ENCODE peak calls at places on chromosome 11, in eight cellular contexts. P is left ventricle myocardium inferior, Y is WERI-Rb-1, J is Peyer's patch, S is left cardiac atrium, B is HS-5, M is upper lobe of left lung, I is WTC11. L is an unnamed sample.

GRCh38 chr11:119414321-119414720 is 8.7 kb downstream of the THY1 start:
- DNase-seq in J (no peak), Y (no peak), M (no peak), P (no peak), S (no peak), I (no peak), B (no peak), L (no peak)

GRCh38 chr11:23143031-23143430 is 282.8 kb upstream of the CCDC179 start:
- DNase-seq in P (no peak), M (no peak), Y (no peak), S (no peak), B (no peak), J (no peak), I (no peak), L (no peak)

GRCh38 chr11:73981051-73981805 is 1.4 kb downstream of the UCP2 start:
- DNase-seq in S (no peak), B (no peak), I (no peak), P (no peak), J (no peak), M (peak), Y (no peak), L (no peak)

GRCh38 chr11:71548120-71548519 is at the start of gene KRTAP5-9:
- DNase-seq in B (no peak), J (no peak), Y (no peak), S (no peak), M (no peak), I (no peak), P (no peak), L (no peak)

GRCh38 chr11:73951797-73952196 is 971 bp downstream of the DNAJB13 start:
- DNase-seq in P (no peak), Y (no peak), M (no peak), S (no peak), J (no peak), B (no peak), I (no peak), L (no peak)

GRCh38 chr11:115784796-115785521 is 280.7 kb upstream of the CADM1 start:
- DNase-seq in Y (no peak), S (peak), B (no peak), P (peak), I (no peak), M (no peak), J (no peak), L (peak)

GRCh38 chr11:77036398-77036797 is 2.2 kb downstream of the B3GNT6 start:
- DNase-seq in S (no peak), J (no peak), Y (no peak), P (no peak), M (no peak), B (no peak), I (no peak), L (no peak)

GRCh38 chr11:113840932-113841664 is 34.3 kb downstream of the USP28 start:
- DNase-seq in I (no peak), P (no peak), J (no peak), Y (no peak), B (no peak), S (no peak), M (no peak), L (no peak)

GRCh38 chr11:94132152-94132558 is 3.5 kb downstream of the PANX1 start:
- DNase-seq in S (peak), B (peak), P (no peak), Y (no peak), I (no peak), J (no peak), M (no peak), L (peak)

GRCh38 chr11:76839326-76839725 is 21.4 kb upstream of the ACER3 start:
- DNase-seq in M (no peak), B (no peak), S (no peak), J (no peak), P (no peak), Y (no peak), I (no peak), L (no peak)

GRCh38 chr11:42066113-42066512 is 606.7 kb upstream of the LRRC4C start:
- DNase-seq in I (peak), B (no peak), P (peak), J (no peak), S (peak), Y (no peak), M (no peak), L (peak)

GRCh38 chr11:124115782-124116616 is 749 bp downstream of the VWA5A start:
- DNase-seq in S (peak), B (no peak), P (no peak), M (peak), J (no peak), I (peak), Y (no peak), L (peak)

GRCh38 chr11:47847892-47848635 is at the start of gene NUP160:
- DNase-seq in S (peak), P (peak), J (peak), I (peak), M (peak), B (peak), Y (peak), L (peak)

GRCh38 chr11:113241190-113242051 is 73.0 kb upstream of the TTC12 start:
- DNase-seq in B (no peak), P (no peak), S (no peak), J (no peak), I (no peak), Y (no peak), M (no peak), L (peak)

GRCh38 chr11:13928566-13929251 is 33.8 kb upstream of the SPON1 start:
- DNase-seq in P (no peak), J (no peak), Y (peak), B (peak), M (no peak), S (no peak), I (no peak), L (peak)

GRCh38 chr11:22491826-22492225 is 133.8 kb downstream of the FANCF start:
- DNase-seq in J (no peak), I (peak), M (no peak), Y (peak), P (no peak), S (no peak), B (peak), L (peak)

GRCh38 chr11:99320769-99321290 is 300.1 kb downstream of the CNTN5 start:
- DNase-seq in P (no peak), Y (no peak), S (no peak), B (no peak), M (no peak), I (no peak), J (no peak), L (peak)

GRCh38 chr11:110908401-110909106 is 196.3 kb upstream of the ARHGAP20 start:
- DNase-seq in P (no peak), B (peak), J (no peak), I (no peak), Y (peak), S (no peak), M (no peak), L (peak)

GRCh38 chr11:61161190-61162091 is at the start of gene VPS37C:
- DNase-seq in J (peak), Y (peak), M (peak), I (peak), S (peak), P (peak), B (no peak), L (peak)

GRCh38 chr11:66720223-66720898 is 8.7 kb downstream of the SPTBN2 start:
- DNase-seq in J (no peak), S (no peak), I (peak), M (peak), P (no peak), B (no peak), Y (no peak), L (peak)

GRCh38 chr11:72069787-72070251 is 10.5 kb downstream of the NUMA1 start:
- DNase-seq in B (peak), P (peak), S (peak), M (peak), J (peak), I (no peak), Y (peak), L (peak)

GRCh38 chr11:79084382-79084781 is 356.4 kb downstream of the TENM4 start:
- DNase-seq in P (no peak), B (no peak), M (no peak), Y (no peak), S (no peak), I (no peak), J (no peak), L (no peak)

GRCh38 chr11:31987118-31988005 is 103.5 kb upstream of the RCN1 start:
- DNase-seq in I (peak), J (no peak), B (no peak), M (no peak), S (no peak), Y (peak), P (no peak), L (peak)

GRCh38 chr11:3341298-3341697 is 37.6 kb downstream of the ZNF195 start:
- DNase-seq in J (peak), P (peak), S (peak), B (no peak), Y (peak), M (peak), I (peak), L (no peak)

GRCh38 chr11:121318848-121319834 is 26.6 kb downstream of the SC5D start:
- DNase-seq in P (no peak), S (no peak), I (no peak), B (no peak), J (peak), M (no peak), Y (peak), L (peak)

GRCh38 chr11:6012055-6012668 is 5.4 kb upstream of the OR56A4 start:
- DNase-seq in P (no peak), M (no peak), B (no peak), I (no peak), Y (no peak), J (no peak), S (no peak), L (no peak)

GRCh38 chr11:3216027-3216525 is 2.5 kb downstream of the MRGPRG start:
- DNase-seq in P (peak), M (no peak), Y (no peak), I (peak), J (no peak), S (no peak), B (no peak), L (no peak)

GRCh38 chr11:115528217-115528616 is 24.0 kb upstream of the CADM1 start:
- DNase-seq in M (no peak), B (no peak), S (peak), J (no peak), I (no peak), Y (no peak), P (peak), L (no peak)

GRCh38 chr11:103586756-103587155 is 449.7 kb upstream of the DDI1 start:
- DNase-seq in S (no peak), B (no peak), M (no peak), Y (no peak), P (no peak), J (no peak), I (no peak), L (no peak)

GRCh38 chr11:127890026-127890611 is 697.2 kb downstream of the ETS1 start:
- DNase-seq in Y (no peak), M (no peak), B (no peak), J (no peak), I (no peak), P (no peak), S (no peak), L (peak)

GRCh38 chr11:74557526-74557925 is 34.9 kb upstream of the POLD3 start:
- DNase-seq in M (no peak), J (no peak), Y (no peak), P (no peak), S (no peak), B (no peak), I (no peak), L (no peak)

GRCh38 chr11:62141111-62142042 is 17.6 kb downstream of the INCENP start:
- DNase-seq in I (no peak), B (no peak), Y (no peak), S (no peak), P (no peak), J (peak), M (no peak), L (no peak)

GRCh38 chr11:92473736-92474135 is 249.1 kb downstream of the FAT3 start:
- DNase-seq in M (no peak), B (no peak), Y (no peak), S (no peak), P (no peak), J (no peak), I (no peak), L (peak)